ENCODE peak calls at places on chromosomes 13 and 19, in five cellular contexts. One of them, this sample, is unnamed.

GRCh38 chr13:37365496-37365895 is 233.1 kb downstream of the POSTN start:
- DNase-seq in ovary: no peak
- DNase-seq in HCT116: no peak
- DNase-seq in Peyer's patch: no peak
- DNase-seq in upper lobe of right lung: no peak
- DNase-seq in this sample: no peak

GRCh38 chr13:85582890-85583289 is 216.3 kb downstream of the SLITRK6 start:
- DNase-seq in ovary: no peak
- DNase-seq in HCT116: no peak
- DNase-seq in Peyer's patch: no peak
- DNase-seq in upper lobe of right lung: no peak
- DNase-seq in this sample: no peak

GRCh38 chr19:14103310-14103709 is 12.8 kb upstream of the SAMD1 start:
- DNase-seq in ovary: no peak
- DNase-seq in HCT116: no peak
- DNase-seq in Peyer's patch: no peak
- DNase-seq in upper lobe of right lung: no peak
- DNase-seq in this sample: no peak

GRCh38 chr13:21539687-21540086 is 64.3 kb downstream of the MICU2 start:
- DNase-seq in ovary: no peak
- DNase-seq in HCT116: no peak
- DNase-seq in Peyer's patch: no peak
- DNase-seq in upper lobe of right lung: no peak
- DNase-seq in this sample: no peak

GRCh38 chr13:95643009-95643408 is 1.5 kb downstream of the DZIP1 start:
- DNase-seq in ovary: no peak
- DNase-seq in HCT116: no peak
- DNase-seq in Peyer's patch: no peak
- DNase-seq in upper lobe of right lung: no peak
- DNase-seq in this sample: no peak

GRCh38 chr19:45163156-45163555 is 2.4 kb upstream of the NKPD1 start:
- DNase-seq in ovary: no peak
- DNase-seq in HCT116: no peak
- DNase-seq in Peyer's patch: no peak
- DNase-seq in upper lobe of right lung: no peak
- DNase-seq in this sample: no peak

GRCh38 chr13:99265162-99265822 is 7.1 kb upstream of the GPR18 start:
- DNase-seq in ovary: no peak
- DNase-seq in HCT116: no peak
- DNase-seq in Peyer's patch: no peak
- DNase-seq in upper lobe of right lung: no peak
- DNase-seq in this sample: no peak

GRCh38 chr19:55358493-55358892 is 4.0 kb upstream of the COX6B2 start:
- DNase-seq in ovary: no peak
- DNase-seq in HCT116: no peak
- DNase-seq in Peyer's patch: no peak
- DNase-seq in upper lobe of right lung: no peak
- DNase-seq in this sample: no peak

GRCh38 chr13:33251131-33251629 is 34.4 kb downstream of the STARD13 start:
- DNase-seq in ovary: no peak
- DNase-seq in HCT116: peak
- DNase-seq in Peyer's patch: no peak
- DNase-seq in upper lobe of right lung: no peak
- DNase-seq in this sample: no peak

GRCh38 chr19:45179063-45179847 is 671 bp downstream of the BLOC1S3 start:
- DNase-seq in ovary: peak
- DNase-seq in HCT116: no peak
- DNase-seq in Peyer's patch: no peak
- DNase-seq in upper lobe of right lung: peak
- DNase-seq in this sample: no peak

GRCh38 chr13:37412271-37412683 is 186.3 kb downstream of the POSTN start:
- DNase-seq in ovary: no peak
- DNase-seq in HCT116: no peak
- DNase-seq in Peyer's patch: no peak
- DNase-seq in upper lobe of right lung: no peak
- DNase-seq in this sample: no peak

GRCh38 chr19:10227215-10227971 is 3.7 kb downstream of the S1PR2 start:
- DNase-seq in ovary: peak
- DNase-seq in HCT116: no peak
- DNase-seq in Peyer's patch: no peak
- DNase-seq in upper lobe of right lung: peak
- DNase-seq in this sample: no peak

GRCh38 chr13:21849323-21849722 is 178.4 kb downstream of the FGF9 start:
- DNase-seq in ovary: no peak
- DNase-seq in HCT116: peak
- DNase-seq in Peyer's patch: no peak
- DNase-seq in upper lobe of right lung: no peak
- DNase-seq in this sample: no peak

GRCh38 chr13:33112745-33113144 is 96.5 kb downstream of the KL start:
- DNase-seq in ovary: no peak
- DNase-seq in HCT116: no peak
- DNase-seq in Peyer's patch: no peak
- DNase-seq in upper lobe of right lung: no peak
- DNase-seq in this sample: no peak

GRCh38 chr19:45103200-45103624 is 10.2 kb downstream of the PPP1R37 start:
- DNase-seq in ovary: no peak
- DNase-seq in HCT116: no peak
- DNase-seq in Peyer's patch: peak
- DNase-seq in upper lobe of right lung: no peak
- DNase-seq in this sample: no peak

GRCh38 chr13:34657716-34658115 is 284.4 kb upstream of the NBEA start:
- DNase-seq in ovary: no peak
- DNase-seq in HCT116: no peak
- DNase-seq in Peyer's patch: no peak
- DNase-seq in upper lobe of right lung: no peak
- DNase-seq in this sample: no peak

GRCh38 chr13:72820156-72820897 is 38.4 kb downstream of the PIBF1 start:
- DNase-seq in ovary: no peak
- DNase-seq in HCT116: no peak
- DNase-seq in Peyer's patch: no peak
- DNase-seq in upper lobe of right lung: no peak
- DNase-seq in this sample: no peak

GRCh38 chr19:51702103-51702753 is 9.1 kb downstream of the SPACA6 start:
- DNase-seq in ovary: peak
- DNase-seq in HCT116: no peak
- DNase-seq in Peyer's patch: peak
- DNase-seq in upper lobe of right lung: peak
- DNase-seq in this sample: no peak

GRCh38 chr13:76474356-76474755 is 411.8 kb downstream of the KCTD12 start:
- DNase-seq in ovary: no peak
- DNase-seq in HCT116: no peak
- DNase-seq in Peyer's patch: no peak
- DNase-seq in upper lobe of right lung: no peak
- DNase-seq in this sample: no peak

GRCh38 chr19:31562916-31563626 is 213.8 kb upstream of the TSHZ3 start:
- DNase-seq in ovary: no peak
- DNase-seq in HCT116: no peak
- DNase-seq in Peyer's patch: no peak
- DNase-seq in upper lobe of right lung: no peak
- DNase-seq in this sample: no peak

GRCh38 chr19:677201-677600 is 1.0 kb downstream of the FSTL3 start:
- DNase-seq in ovary: peak
- DNase-seq in HCT116: no peak
- DNase-seq in Peyer's patch: no peak
- DNase-seq in upper lobe of right lung: peak
- DNase-seq in this sample: no peak

GRCh38 chr19:33771308-33772101 is 25.2 kb upstream of the KCTD15 start:
- DNase-seq in ovary: peak
- DNase-seq in HCT116: no peak
- DNase-seq in Peyer's patch: peak
- DNase-seq in upper lobe of right lung: peak
- DNase-seq in this sample: peak

GRCh38 chr19:46000497-46001246 is 5.4 kb downstream of the CCDC61 start:
- DNase-seq in ovary: no peak
- DNase-seq in HCT116: no peak
- DNase-seq in Peyer's patch: peak
- DNase-seq in upper lobe of right lung: peak
- DNase-seq in this sample: no peak

GRCh38 chr13:39676315-39676876 is 20.9 kb downstream of the COG6 start:
- DNase-seq in ovary: no peak
- DNase-seq in HCT116: peak
- DNase-seq in Peyer's patch: no peak
- DNase-seq in upper lobe of right lung: no peak
- DNase-seq in this sample: peak

GRCh38 chr13:46622918-46623256 is 69.9 kb downstream of the LRCH1 start:
- DNase-seq in ovary: peak
- DNase-seq in HCT116: no peak
- DNase-seq in Peyer's patch: no peak
- DNase-seq in upper lobe of right lung: no peak
- DNase-seq in this sample: peak

GRCh38 chr19:27794444-27795042 is 1418.4 kb downstream of the UQCRFS1 start:
- DNase-seq in ovary: no peak
- DNase-seq in HCT116: no peak
- DNase-seq in Peyer's patch: no peak
- DNase-seq in upper lobe of right lung: no peak
- DNase-seq in this sample: no peak

GRCh38 chr19:54209058-54209747 is 8.5 kb downstream of the RPS9 start:
- DNase-seq in ovary: peak
- DNase-seq in HCT116: no peak
- DNase-seq in Peyer's patch: no peak
- DNase-seq in upper lobe of right lung: peak
- DNase-seq in this sample: no peak
- H3K4me3 ChIP-seq in ovary: no peak
- H3K4me3 ChIP-seq in HCT116: no peak
- H3K4me3 ChIP-seq in Peyer's patch: no peak
- H3K4me3 ChIP-seq in upper lobe of right lung: no peak
- H3K4me3 ChIP-seq in this sample: peak

DNA sequence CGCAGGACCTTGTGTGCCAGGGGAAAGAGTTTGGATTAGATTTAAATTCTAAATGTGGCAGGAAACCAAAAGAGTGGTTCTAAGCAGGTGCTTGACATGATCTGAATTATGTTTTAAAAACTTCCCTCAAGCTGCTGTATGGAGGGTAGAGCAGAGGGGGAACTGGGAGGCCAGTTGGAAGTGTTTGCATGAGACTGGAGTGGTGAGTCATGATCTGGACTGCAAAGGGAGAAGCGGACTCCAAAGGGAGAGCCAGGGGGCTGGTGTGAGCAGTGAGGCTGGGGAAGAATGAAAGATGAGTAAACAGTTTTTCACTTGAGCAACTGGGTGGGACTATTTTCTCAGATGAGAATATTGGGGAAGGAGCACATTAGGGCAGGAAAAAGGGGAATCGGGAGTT is 206.1 kb downstream of the DNAJC15 start:
- DNase-seq in ovary: no peak
- DNase-seq in HCT116: no peak
- DNase-seq in Peyer's patch: no peak
- DNase-seq in upper lobe of right lung: no peak
- DNase-seq in this sample: no peak
- TF ChIP-seq CTCF in ovary: no peak
- TF ChIP-seq CTCF in HCT116: no peak
- TF ChIP-seq CTCF in Peyer's patch: no peak
- TF ChIP-seq CTCF in upper lobe of right lung: no peak
- TF ChIP-seq CTCF in this sample: no peak

DNA sequence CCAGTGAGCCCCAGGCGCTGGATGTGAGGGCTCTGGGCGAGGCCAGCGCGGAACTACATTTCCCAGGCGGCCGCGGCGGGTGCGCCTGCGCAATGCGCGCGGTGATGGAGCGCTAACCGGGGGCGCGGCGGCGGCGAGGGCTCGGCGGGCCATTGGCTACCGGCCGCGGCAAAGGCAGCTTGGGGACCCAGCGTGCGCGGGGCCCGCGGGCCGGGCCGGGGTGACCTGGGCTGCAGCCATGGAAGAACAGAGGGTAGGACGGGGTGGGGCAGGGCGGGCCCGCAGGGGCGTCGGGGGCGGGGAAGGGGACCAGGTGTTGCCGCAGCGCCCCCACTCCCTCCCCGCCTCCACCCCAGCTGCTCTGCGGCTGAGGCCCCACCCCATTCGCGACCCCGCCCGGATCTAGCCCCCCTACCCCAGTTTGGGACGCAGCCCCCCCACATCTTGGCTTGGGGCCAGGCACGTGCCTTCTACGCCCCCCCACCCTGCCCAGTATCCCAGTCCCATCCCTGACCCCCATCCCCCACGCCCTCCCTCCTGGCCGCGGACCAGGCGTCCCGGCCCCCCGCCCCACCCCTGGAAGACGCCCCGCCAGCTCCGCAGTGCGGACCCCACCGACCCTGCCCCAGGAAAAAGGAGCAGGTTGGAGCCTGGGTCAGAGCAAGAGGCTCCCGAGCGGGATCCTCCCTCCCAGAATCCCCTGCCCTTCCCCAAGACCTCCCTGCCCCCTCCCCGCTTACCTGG is at the start of gene FSD1:
- DNase-seq in ovary: no peak
- DNase-seq in HCT116: no peak
- DNase-seq in Peyer's patch: peak
- DNase-seq in upper lobe of right lung: no peak
- DNase-seq in this sample: no peak
- H3K4me3 ChIP-seq in ovary: no peak
- H3K4me3 ChIP-seq in HCT116: peak
- H3K4me3 ChIP-seq in Peyer's patch: peak
- H3K4me3 ChIP-seq in upper lobe of right lung: no peak
- H3K4me3 ChIP-seq in this sample: no peak

GRCh38 chr19:12856684-12857083 is 18.4 kb downstream of the MAST1 start:
- DNase-seq in ovary: no peak
- DNase-seq in HCT116: no peak
- DNase-seq in Peyer's patch: no peak
- DNase-seq in upper lobe of right lung: no peak
- DNase-seq in this sample: no peak

GRCh38 chr19:12864143-12864542 is 17.1 kb downstream of the DNASE2 start:
- DNase-seq in ovary: no peak
- DNase-seq in HCT116: no peak
- DNase-seq in Peyer's patch: no peak
- DNase-seq in upper lobe of right lung: no peak
- DNase-seq in this sample: no peak

GRCh38 chr19:12859546-12859945 is 21.2 kb downstream of the MAST1 start:
- DNase-seq in ovary: no peak
- DNase-seq in HCT116: no peak
- DNase-seq in Peyer's patch: no peak
- DNase-seq in upper lobe of right lung: no peak
- DNase-seq in this sample: no peak

DNA sequence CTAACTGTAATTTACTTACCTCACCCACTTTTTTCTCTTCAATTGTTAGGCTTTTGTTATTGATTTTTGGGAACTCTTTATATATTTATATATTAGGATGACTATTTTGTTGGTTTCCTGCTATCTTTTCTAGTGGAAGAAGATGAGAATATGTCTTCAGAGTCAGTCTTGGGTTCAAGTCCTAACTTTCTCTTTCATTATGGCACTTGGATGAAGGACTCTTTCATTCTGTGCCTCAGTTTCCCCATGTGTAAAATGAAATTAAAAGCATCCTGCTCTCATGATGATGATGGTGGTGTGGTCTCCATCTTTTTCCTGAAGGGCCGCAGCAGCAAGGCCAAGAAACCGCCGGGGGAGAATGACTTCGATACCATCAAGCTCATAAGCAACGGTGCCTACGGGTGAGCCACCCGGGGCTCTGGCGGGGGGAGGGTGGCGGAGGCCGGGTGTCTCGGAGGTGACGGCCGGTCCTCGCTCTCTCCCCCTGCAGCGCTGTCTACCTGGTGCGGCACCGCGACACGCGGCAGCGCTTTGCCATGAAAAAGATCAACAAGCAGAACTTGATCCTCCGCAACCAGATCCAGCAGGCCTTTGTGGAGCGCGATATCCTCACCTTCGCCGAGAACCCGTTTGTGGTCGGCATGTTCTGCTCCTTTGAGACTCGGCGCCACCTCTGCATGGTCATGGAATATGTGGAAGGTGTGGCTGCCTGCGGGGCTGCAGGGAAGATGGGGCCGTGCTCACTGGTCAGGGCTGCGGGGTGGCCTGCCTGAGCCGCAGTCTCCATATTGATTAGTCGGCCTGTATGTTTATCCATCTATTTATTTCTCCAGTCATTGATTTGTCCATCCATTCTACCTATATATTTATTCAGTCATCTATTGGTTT is 20.0 kb downstream of the MAST1 start:
- DNase-seq in ovary: no peak
- DNase-seq in HCT116: no peak
- DNase-seq in Peyer's patch: no peak
- DNase-seq in upper lobe of right lung: no peak
- DNase-seq in this sample: no peak
- TF ChIP-seq CTCF in ovary: no peak
- TF ChIP-seq CTCF in HCT116: no peak
- TF ChIP-seq CTCF in Peyer's patch: no peak
- TF ChIP-seq CTCF in upper lobe of right lung: no peak
- TF ChIP-seq CTCF in this sample: no peak